ENCODE peak calls at places on chromosomes 4 and X, in seven cellular contexts. P is mesothelial cell of epicardium, D is fibroblast of lung, G is HepG2, V is NB4, Y is kidney, Q is lung. L is an unnamed sample.

GRCh38 chr4:7960017-7960789 is 20.5 kb upstream of the AFAP1 start:
- DNase-seq in P (no peak), D (no peak), G (no peak), V (no peak), Y (no peak), Q (no peak), L (no peak)

GRCh38 chrX:22674947-22675346 is 324.8 kb upstream of the DDX53 start:
- DNase-seq in P (no peak), D (no peak), G (no peak), V (no peak), Y (no peak), Q (no peak), L (no peak)

GRCh38 chr4:139502312-139502946 is 48.5 kb downstream of the RAB33B start:
- DNase-seq in P (no peak), D (no peak), G (no peak), V (no peak), Y (no peak), Q (no peak), L (no peak)

GRCh38 chr4:2416564-2417195 is 1.8 kb downstream of the ZFYVE28 start:
- DNase-seq in P (no peak), D (peak), G (no peak), V (peak), Y (peak), Q (no peak), L (no peak)

GRCh38 chrX:34612036-34612435 is 45.0 kb downstream of the TMEM47 start:
- DNase-seq in P (no peak), D (peak), G (no peak), V (no peak), Y (no peak), Q (no peak), L (no peak)

GRCh38 chr4:1583051-1583785 is 100.9 kb downstream of the FAM53A start:
- DNase-seq in P (no peak), D (no peak), G (no peak), V (no peak), Y (peak), Q (no peak), L (no peak)

GRCh38 chrX:56233682-56234081 is 1.5 kb downstream of the KLF8 start:
- DNase-seq in P (no peak), D (peak), G (no peak), V (no peak), Y (peak), Q (peak), L (peak)

GRCh38 chrX:153387987-153388721 is 13.0 kb downstream of the PNMA6E start:
- DNase-seq in P (no peak), D (no peak), G (no peak), V (no peak), Y (no peak), Q (no peak), L (no peak)

GRCh38 chr4:138161351-138161750 is 80.8 kb downstream of the SLC7A11 start:
- DNase-seq in P (no peak), D (no peak), G (no peak), V (no peak), Y (no peak), Q (no peak), L (no peak)

GRCh38 chr4:36285784-36286480 is 4.5 kb downstream of the DTHD1 start:
- DNase-seq in P (no peak), D (no peak), G (no peak), V (peak), Y (no peak), Q (no peak), L (no peak)

GRCh38 chr4:79949186-79949585 is 123.8 kb downstream of the ANTXR2 start:
- DNase-seq in P (no peak), D (no peak), G (no peak), V (no peak), Y (no peak), Q (no peak), L (no peak)

GRCh38 chr4:135718019-135718418 is 1516.4 kb upstream of the PABPC4L start:
- DNase-seq in P (no peak), D (peak), G (no peak), V (no peak), Y (no peak), Q (no peak), L (no peak)
- TF ChIP-seq CTCF in P (no peak), D (no peak), G (no peak), V (no peak), Y (no peak), Q (no peak), L (no peak)

GRCh38 chr4:175560628-175561027 is 251.4 kb downstream of the GPM6A start:
- DNase-seq in P (no peak), D (peak), G (no peak), V (peak), Y (no peak), Q (no peak), L (no peak)
- TF ChIP-seq CTCF in P (no peak), D (peak), G (no peak), V (no peak), Y (no peak), Q (no peak), L (no peak)

GRCh38 chrX:120514236-120514635 is 45.1 kb upstream of the LAMP2 start:
- DNase-seq in P (no peak), D (peak), G (peak), V (peak), Y (no peak), Q (no peak), L (no peak)
- TF ChIP-seq CTCF in P (no peak), D (peak), G (peak), V (peak), Y (peak), Q (no peak), L (peak)

GRCh38 chr4:3652586-3652985 is 113.6 kb upstream of the ADRA2C start:
- DNase-seq in P (no peak), D (no peak), G (no peak), V (no peak), Y (no peak), Q (no peak), L (no peak)
- TF ChIP-seq CTCF in P (no peak), D (no peak), G (no peak), V (no peak), Y (no peak), Q (no peak), L (no peak)

DNA sequence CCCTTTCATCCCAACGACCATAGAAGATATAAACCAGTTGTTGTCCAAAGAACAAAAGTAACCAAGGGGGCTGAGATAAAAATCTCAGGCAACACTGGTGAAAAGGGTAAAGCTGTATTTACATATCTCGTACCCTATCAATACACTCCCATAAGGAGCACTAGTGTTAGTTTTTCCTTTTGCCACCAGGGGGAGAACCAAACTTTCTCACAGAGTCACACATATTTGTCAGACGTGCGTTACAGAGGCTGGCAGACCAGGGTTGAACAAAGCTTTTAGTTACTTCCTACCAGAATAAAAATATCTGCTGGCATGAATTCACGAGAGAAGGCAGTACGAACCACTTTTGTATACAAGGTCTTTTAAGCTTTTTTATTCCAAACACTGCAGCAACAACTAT is 88.3 kb downstream of the AMELX start:
- DNase-seq in P (no peak), D (peak), G (peak), V (peak), Y (no peak), Q (no peak), L (peak)
- TF ChIP-seq CTCF in P (peak), D (peak), G (peak), V (peak), Y (peak), Q (peak), L (peak)

DNA sequence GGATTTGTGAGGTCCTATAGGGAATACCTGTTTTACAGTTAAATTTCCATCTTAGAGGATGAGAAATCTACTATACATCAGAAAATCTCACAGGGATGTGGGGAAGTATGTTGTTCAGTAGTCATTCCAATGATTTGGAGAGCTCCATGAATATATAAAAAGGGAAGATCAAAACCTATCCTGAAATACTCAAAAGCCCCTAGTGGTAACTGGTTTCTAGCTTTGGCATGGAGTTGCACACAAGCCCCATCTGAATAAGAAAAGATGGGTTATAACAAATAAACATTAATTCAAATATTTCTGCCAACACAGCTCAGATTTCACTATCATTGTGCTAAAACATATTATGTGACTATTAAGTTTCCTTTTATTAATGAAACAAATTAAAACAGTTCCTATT is 101.6 kb downstream of the FBXO8 start:
- DNase-seq in P (no peak), D (no peak), G (no peak), V (no peak), Y (no peak), Q (no peak), L (no peak)
- TF ChIP-seq CTCF in P (no peak), D (peak), G (no peak), V (no peak), Y (no peak), Q (no peak), L (no peak)

DNA sequence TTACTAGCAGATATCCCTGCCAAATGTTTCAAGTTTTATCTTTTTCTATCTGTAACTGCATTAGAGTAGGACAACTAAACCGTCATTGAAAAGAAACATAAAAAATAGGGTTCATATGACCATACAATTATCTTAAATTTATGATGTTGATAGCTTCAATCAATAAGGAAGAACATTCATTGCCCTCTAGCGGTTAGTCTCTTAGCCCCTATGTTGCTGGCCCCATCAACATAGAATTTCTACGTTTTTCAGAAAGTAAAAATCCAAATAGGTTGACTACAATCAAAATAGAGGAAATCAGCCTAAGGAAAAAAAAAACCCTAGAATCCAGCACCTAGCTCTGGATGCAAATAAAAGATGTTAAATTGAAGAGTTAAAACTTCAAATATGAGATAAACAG is 225.1 kb upstream of the ITM2A start:
- DNase-seq in P (no peak), D (no peak), G (no peak), V (no peak), Y (no peak), Q (no peak), L (no peak)
- TF ChIP-seq CTCF in P (no peak), D (no peak), G (no peak), V (peak), Y (no peak), Q (no peak), L (no peak)

GRCh38 chrX:19658030-19658429 is 142.7 kb upstream of the MAP3K15 start:
- DNase-seq in P (no peak), D (peak), G (no peak), V (no peak), Y (no peak), Q (no peak), L (no peak)

GRCh38 chrX:19655032-19655431 is 139.7 kb upstream of the MAP3K15 start:
- DNase-seq in P (no peak), D (no peak), G (no peak), V (no peak), Y (no peak), Q (no peak), L (no peak)

GRCh38 chrX:19660604-19661003 is 145.3 kb upstream of the MAP3K15 start:
- DNase-seq in P (no peak), D (no peak), G (no peak), V (no peak), Y (no peak), Q (no peak), L (no peak)

GRCh38 chrX:19661977-19662376 is 146.7 kb upstream of the MAP3K15 start:
- DNase-seq in P (no peak), D (no peak), G (no peak), V (no peak), Y (no peak), Q (no peak), L (no peak)

GRCh38 chrX:19659929-19660328 is 144.6 kb upstream of the MAP3K15 start:
- DNase-seq in P (no peak), D (no peak), G (no peak), V (no peak), Y (no peak), Q (no peak), L (no peak)
- TF ChIP-seq CTCF in P (no peak), D (no peak), G (no peak), V (no peak), Y (no peak), Q (no peak), L (no peak)

DNA sequence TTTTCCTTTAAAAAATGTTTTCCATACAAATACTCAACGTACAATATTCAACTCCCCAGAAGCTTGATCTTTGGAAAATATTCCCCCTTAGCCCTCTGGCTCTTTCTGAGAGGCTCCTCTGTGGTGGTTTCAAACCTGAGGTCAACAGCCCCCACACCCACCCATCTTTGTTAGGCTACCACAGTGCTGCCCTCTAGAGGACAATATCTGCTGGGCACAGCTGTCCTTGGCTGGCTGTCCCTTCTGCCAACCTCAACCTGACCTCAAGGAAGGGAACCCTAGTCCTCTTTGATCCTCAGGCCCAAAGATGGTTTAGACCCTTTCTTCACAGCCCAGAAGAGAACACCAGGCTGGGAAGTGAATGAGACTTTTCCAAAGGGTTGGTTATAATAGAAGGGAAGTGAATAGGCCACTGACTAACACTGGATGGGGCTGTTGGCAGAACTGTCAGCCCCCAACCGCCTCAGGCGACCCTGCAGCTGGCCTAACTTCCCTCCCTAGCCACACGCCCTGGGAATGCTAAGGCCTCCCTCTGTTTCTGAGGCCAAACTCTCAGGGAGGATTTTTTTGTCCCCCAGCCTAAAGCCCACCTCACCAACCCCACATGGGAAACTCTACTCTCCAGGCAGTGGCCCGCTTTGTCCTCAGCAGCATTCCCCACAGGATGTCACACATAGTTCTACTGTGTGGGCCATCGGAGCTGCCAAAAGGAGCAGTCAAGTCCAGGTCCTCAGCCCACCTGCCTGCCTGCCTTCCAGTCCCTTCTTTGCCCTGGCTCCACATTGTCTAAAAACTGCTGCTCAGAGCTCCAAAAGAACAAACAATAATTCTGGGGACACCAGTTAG is 34.3 kb downstream of the NYX start:
- DNase-seq in P (no peak), D (no peak), G (peak), V (peak), Y (no peak), Q (no peak), L (no peak)
- TF ChIP-seq CTCF in P (no peak), D (peak), G (peak), V (peak), Y (no peak), Q (no peak), L (peak)

GRCh38 chrX:39897741-39898097 is 200.0 kb downstream of the BCOR start:
- DNase-seq in P (no peak), D (no peak), G (no peak), V (peak), Y (no peak), Q (no peak), L (no peak)

GRCh38 chrX:39898147-39898546 is 199.6 kb downstream of the BCOR start:
- DNase-seq in P (no peak), D (no peak), G (no peak), V (no peak), Y (no peak), Q (no peak), L (no peak)

GRCh38 chrX:39895228-39896110 is 202.3 kb downstream of the BCOR start:
- DNase-seq in P (no peak), D (no peak), G (no peak), V (no peak), Y (peak), Q (no peak), L (no peak)

GRCh38 chrX:39899059-39899458 is 198.7 kb downstream of the BCOR start:
- DNase-seq in P (no peak), D (no peak), G (no peak), V (no peak), Y (no peak), Q (no peak), L (no peak)

DNA sequence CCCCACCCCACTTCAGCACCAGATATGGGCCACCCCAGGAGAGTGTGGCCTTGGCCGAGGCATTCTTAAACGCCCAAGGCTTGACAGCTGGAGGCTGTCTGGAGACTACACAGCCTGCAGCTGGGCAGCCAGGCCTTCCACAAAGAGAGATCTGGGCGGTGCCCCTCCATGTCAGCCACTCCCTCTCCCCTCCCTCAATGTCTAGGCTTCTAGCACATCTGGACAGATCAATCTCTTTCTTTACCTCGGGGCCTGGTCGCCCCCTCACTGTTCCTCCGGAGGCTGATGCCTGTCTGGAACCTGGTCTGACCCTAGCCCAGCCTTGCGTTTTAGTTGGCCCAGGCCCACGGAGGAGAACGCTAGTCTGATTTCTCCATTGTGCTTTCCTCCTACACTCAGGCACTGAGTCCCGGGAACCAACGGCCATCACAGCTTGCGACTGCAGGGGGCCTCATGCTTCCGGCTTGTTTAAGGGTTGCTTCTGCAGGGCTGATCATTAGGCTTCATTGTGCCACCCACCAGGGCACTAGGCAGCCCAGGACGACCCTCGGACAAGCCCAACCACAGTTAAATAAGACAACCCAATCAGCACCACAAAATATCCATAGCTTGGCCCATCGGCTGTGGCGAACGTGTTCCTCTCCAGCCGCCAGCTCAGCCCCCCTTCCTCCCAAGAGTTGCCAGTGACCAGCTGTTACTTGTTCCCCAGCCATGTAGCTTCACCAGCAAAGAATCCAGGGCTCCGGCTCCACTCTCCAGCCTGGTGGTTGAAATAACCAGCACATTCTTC is 200.6 kb downstream of the BCOR start:
- DNase-seq in P (peak), D (peak), G (peak), V (peak), Y (no peak), Q (peak), L (no peak)
- TF ChIP-seq CTCF in P (no peak), D (peak), G (peak), V (peak), Y (no peak), Q (no peak), L (no peak)